ENCODE peak calls at places on chromosomes 7 and 10, in five cellular contexts. K is tibial nerve, H is HFFc6, C is pancreas, B is neural crest cell. U is an unnamed sample.

GRCh38 chr7:47277321-47277781 is 304.6 kb downstream of the TNS3 start:
- DNase-seq in K (no peak), H (no peak), C (no peak), B (no peak), U (no peak)

GRCh38 chr10:96910488-96911395 is 78.6 kb downstream of the LCOR start:
- DNase-seq in K (peak), H (peak), C (no peak), B (peak), U (no peak)

GRCh38 chr10:76036410-76036940 is 605.1 kb downstream of the LRMDA start:
- DNase-seq in K (peak), H (peak), C (peak), B (peak), U (peak)

GRCh38 chr10:48316236-48316635 is 9.8 kb downstream of the MAPK8 start:
- DNase-seq in K (no peak), H (no peak), C (no peak), B (no peak), U (no peak)

GRCh38 chr10:35470535-35470934 is 134.2 kb downstream of the CCNY start:
- DNase-seq in K (no peak), H (no peak), C (no peak), B (no peak), U (no peak)

GRCh38 chr10:91354686-91355085 is 55.5 kb upstream of the HECTD2 start:
- DNase-seq in K (no peak), H (no peak), C (no peak), B (no peak), U (no peak)

GRCh38 chr10:44801383-44802327 is 109.5 kb upstream of the TMEM72 start:
- DNase-seq in K (peak), H (peak), C (peak), B (no peak), U (peak)

GRCh38 chr7:1569440-1569832 is 396 bp downstream of the PSMG3 start:
- DNase-seq in K (no peak), H (no peak), C (no peak), B (no peak), U (no peak)

GRCh38 chr10:17287151-17287550 is 59.1 kb downstream of the VIM start:
- DNase-seq in K (no peak), H (no peak), C (no peak), B (no peak), U (no peak)

GRCh38 chr7:12303507-12303906 is 92.4 kb downstream of the TMEM106B start:
- DNase-seq in K (no peak), H (no peak), C (no peak), B (no peak), U (no peak)

GRCh38 chr10:14578060-14578952 is 196.4 kb downstream of the FAM107B start:
- DNase-seq in K (peak), H (no peak), C (no peak), B (no peak), U (no peak)

GRCh38 chr10:93456480-93456879 is 25.7 kb downstream of the MYOF start:
- DNase-seq in K (no peak), H (no peak), C (no peak), B (no peak), U (no peak)

GRCh38 chr10:112491144-112491543 is 44.1 kb downstream of the VTI1A start:
- DNase-seq in K (no peak), H (peak), C (no peak), B (no peak), U (no peak)

GRCh38 chr7:90706067-90706716 is 110.1 kb downstream of the CDK14 start:
- DNase-seq in K (no peak), H (no peak), C (no peak), B (no peak), U (no peak)

GRCh38 chr10:119190353-119190752 is 11.7 kb upstream of the PRDX3 start:
- DNase-seq in K (no peak), H (peak), C (peak), B (no peak), U (no peak)

GRCh38 chr7:100013328-100013676 is 2.1 kb upstream of the ZKSCAN1 start:
- DNase-seq in K (no peak), H (no peak), C (no peak), B (no peak), U (no peak)

GRCh38 chr10:125006188-125006680 is 64.3 kb downstream of the ZRANB1 start:
- DNase-seq in K (no peak), H (no peak), C (peak), B (no peak), U (no peak)

GRCh38 chr7:39644170-39644569 is 20.8 kb downstream of the RALA start:
- DNase-seq in K (no peak), H (no peak), C (no peak), B (no peak), U (no peak)

GRCh38 chr7:54292171-54292925 is 249.8 kb upstream of the VSTM2A start:
- DNase-seq in K (no peak), H (no peak), C (no peak), B (peak), U (no peak)

GRCh38 chr10:119478111-119479047 is 64.1 kb downstream of the RGS10 start:
- DNase-seq in K (no peak), H (no peak), C (no peak), B (no peak), U (no peak)

GRCh38 chr10:18545626-18546025 is 105.8 kb downstream of the NSUN6 start:
- DNase-seq in K (no peak), H (no peak), C (no peak), B (no peak), U (no peak)

GRCh38 chr7:20795361-20795760 is 8.7 kb upstream of the SP8 start:
- DNase-seq in K (no peak), H (no peak), C (no peak), B (no peak), U (no peak)

DNA sequence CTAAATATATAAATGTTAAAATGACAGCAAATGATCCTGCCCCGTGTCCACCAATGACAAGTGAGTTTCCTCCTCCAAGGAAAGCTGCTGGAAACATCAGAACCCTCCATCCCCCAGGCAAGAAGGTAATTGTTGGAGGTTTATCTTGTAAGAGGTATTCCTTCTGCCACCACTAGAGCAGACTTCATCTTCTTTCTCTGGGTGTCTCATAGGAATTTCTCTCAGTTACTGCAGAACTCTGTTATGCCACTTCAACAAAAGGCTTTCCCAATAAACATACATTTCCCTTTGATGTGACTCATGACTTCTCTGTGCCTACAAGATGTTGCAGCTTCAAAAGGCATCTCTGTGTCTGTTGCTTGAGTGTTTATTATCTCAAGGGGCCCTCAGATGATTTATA is 279.1 kb downstream of the BMPER start:
- DNase-seq in K (no peak), H (peak), C (no peak), B (no peak), U (no peak)
- TF ChIP-seq CTCF in K (no peak), H (peak), C (no peak), B (peak), U (no peak)

DNA sequence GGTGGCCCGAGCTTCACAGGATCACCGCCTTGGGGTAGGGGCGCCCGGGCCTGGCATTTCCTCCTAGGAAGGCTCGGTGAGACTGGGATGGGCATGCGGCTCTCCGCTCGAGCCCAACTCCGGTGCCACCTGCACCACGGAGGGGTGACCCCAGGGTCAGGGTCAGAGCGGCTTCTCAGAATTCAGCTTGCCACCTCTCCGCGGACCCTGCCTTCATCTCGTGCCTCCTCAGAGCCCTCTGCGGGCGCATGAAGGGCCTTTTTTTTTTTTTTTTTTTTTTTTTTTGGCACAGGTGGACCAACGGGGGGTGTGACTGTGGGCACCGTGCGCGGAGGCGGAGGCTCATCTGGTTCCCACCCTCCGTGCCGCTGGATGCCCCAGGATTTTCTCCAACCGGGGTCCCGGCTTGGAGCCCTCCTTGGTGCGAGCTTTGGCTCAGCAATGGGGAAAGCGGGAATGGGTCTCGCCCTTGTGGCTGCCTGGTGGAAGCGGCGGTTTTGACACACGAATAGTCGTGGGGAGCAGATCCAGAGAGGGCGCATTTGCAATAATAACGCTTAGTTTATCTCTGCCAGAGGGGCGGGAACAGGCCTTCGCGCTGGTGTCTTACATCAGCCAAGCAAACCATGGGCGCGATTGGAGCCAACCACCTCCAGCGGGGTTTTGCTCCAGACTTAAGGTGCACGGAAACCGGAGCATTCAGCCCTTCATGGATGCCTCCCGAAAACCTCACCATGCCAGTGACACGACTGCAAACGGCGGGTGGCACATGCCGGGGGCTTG is 5.0 kb upstream of the TNRC18 start:
- DNase-seq in K (peak), H (peak), C (peak), B (no peak), U (no peak)
- TF ChIP-seq CTCF in K (peak), H (peak), C (no peak), B (peak), U (no peak)

DNA sequence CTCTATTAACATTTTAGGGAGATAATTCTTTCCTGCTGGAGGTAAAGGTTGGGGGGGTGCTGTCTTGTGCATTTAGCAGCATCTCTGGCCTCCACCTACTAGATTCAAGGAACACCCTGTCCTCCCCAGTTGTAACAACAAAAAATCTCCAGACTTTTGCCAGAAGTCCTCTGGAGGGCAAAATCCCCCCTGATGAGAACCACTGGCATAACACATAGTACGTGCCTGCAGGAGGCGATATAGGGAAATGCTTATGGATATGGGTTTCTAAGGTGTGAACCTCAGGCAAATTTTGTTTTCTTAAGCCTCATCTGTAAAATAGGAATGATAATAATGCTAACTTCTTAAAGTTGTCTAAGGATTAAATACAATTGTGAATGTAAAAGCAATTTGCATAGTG is 2.9 kb upstream of the OSBPL3 start:
- DNase-seq in K (no peak), H (no peak), C (no peak), B (no peak), U (no peak)
- TF ChIP-seq CTCF in K (no peak), H (peak), C (no peak), B (peak), U (no peak)

DNA sequence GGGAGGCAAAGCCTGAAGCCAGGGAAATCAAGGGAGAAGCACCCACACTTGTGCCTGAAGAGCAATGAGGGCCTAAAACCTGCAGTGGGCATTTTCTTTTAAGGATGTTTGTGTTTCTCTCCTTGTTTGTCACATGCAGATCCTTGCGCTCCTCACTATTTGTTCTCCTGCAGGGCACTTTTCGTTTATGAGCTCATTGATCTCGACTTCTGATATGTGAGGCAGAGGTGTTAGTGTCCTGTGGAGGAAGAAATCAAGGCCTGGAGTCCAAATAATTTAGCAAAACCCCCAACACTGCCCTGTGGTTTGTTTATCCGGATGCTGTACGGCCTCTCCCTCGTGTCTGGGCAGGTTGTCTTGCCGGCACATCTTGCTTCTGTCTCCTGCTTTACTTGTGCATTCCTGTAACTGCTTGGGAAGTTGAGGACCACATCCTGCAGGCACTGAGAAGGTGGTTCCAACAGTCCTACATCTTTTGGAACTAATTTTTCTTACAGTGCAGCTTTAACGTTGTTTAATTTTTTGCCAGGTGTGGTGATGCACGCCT is 13.7 kb downstream of the UBE3C start:
- DNase-seq in K (no peak), H (no peak), C (no peak), B (no peak), U (no peak)
- TF ChIP-seq CTCF in K (no peak), H (no peak), C (no peak), B (no peak), U (no peak)

DNA sequence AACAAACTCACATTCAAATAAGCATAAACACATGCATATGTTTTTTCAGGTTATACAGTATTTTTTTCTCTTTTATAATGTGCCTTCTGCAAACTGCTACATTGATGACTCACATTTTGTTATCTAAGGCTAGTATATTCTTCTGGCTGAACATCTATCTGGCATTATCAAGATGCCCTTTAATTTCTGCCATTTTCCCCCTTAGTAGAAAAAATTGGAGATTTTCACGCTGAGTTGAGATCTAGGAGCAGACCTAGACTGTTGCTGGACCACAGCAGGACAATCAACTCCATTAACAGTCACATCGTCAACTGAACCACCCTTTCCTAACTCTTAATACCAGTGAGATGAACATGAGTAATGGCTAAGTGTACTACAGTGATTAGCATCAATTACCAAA is 41.6 kb downstream of the ERCC6 start:
- DNase-seq in K (no peak), H (no peak), C (no peak), B (no peak), U (no peak)
- TF ChIP-seq CTCF in K (no peak), H (no peak), C (no peak), B (no peak), U (no peak)

GRCh38 chr7:109092268-109092667 is 522.6 kb downstream of the DNAJB9 start:
- DNase-seq in K (no peak), H (no peak), C (no peak), B (no peak), U (no peak)
- TF ChIP-seq CTCF in K (no peak), H (peak), C (no peak), B (peak), U (no peak)